ENCODE peak calls at places on chromosomes 1 and 21, in seven cellular contexts. B is stimulated activated CD8-positive, alpha-beta memory T cell treated with anti-CD3 and anti-CD28 coated beads, Interleukin-4, amount 100 ng/mL, for 4 hours; G is stimulated activated CD4-positive, alpha-beta T cell treated with anti-CD3 and anti-CD28 coated beads, TNF-alpha, amount 100 ng/mL, for 1 hour; E is effector memory CD4-positive, alpha-beta T cell; I is anterior cingulate cortex; A is adrenal gland; H is HS-5. T is an unnamed sample.

GRCh38 chr1:245657371-245657770 is 502.6 kb downstream of the KIF26B start:
- DNase-seq in H (no peak), I (no peak), E (no peak), A (no peak), B (no peak), G (no peak), T (no peak)

GRCh38 chr21:32565856-32566465 is 19.4 kb downstream of the TCP10L start:
- DNase-seq in G (no peak), I (no peak), B (no peak), E (no peak), A (no peak), H (no peak), T (no peak)

GRCh38 chr1:53732409-53732808 is 6.6 kb downstream of the GLIS1 start:
- DNase-seq in B (no peak), I (no peak), E (no peak), G (no peak), A (no peak), H (no peak), T (no peak)

GRCh38 chr1:205339717-205340116 is 17.0 kb downstream of the KLHDC8A start:
- DNase-seq in H (no peak), A (no peak), E (no peak), B (no peak), I (no peak), G (no peak), T (no peak)

GRCh38 chr21:43835861-43836260 is 29.2 kb upstream of the AGPAT3 start:
- DNase-seq in I (no peak), A (no peak), B (no peak), E (no peak), H (no peak), G (no peak), T (no peak)

GRCh38 chr21:45102391-45102932 is 28.1 kb downstream of the ADARB1 start:
- DNase-seq in E (no peak), G (no peak), B (no peak), A (peak; percentile 41), I (no peak), H (peak; percentile 64), T (no peak)

GRCh38 chr1:215631489-215631888 is 64.4 kb downstream of the KCTD3 start:
- DNase-seq in A (peak; percentile 65), I (no peak), H (peak; percentile 6), E (no peak), G (no peak), B (no peak), T (peak; percentile 58)

GRCh38 chr1:168643152-168643551 is 66.7 kb downstream of the XCL1 start:
- DNase-seq in I (no peak), E (no peak), A (no peak), G (no peak), H (no peak), B (no peak), T (no peak)

GRCh38 chr1:227351443-227351842 is 33.2 kb upstream of the CDC42BPA start:
- DNase-seq in H (no peak), I (no peak), G (no peak), A (peak; percentile 64), B (no peak), E (no peak), T (no peak)

GRCh38 chr21:37268186-37268503 is 1.0 kb upstream of the VPS26C start:
- DNase-seq in H (no peak), G (no peak), I (no peak), B (no peak), A (no peak), E (no peak), T (no peak)

GRCh38 chr21:34202553-34203332 is 129.4 kb downstream of the MRPS6 start:
- DNase-seq in G (no peak), I (no peak), H (no peak), E (no peak), B (no peak), A (peak; percentile 50), T (peak; percentile 82)

GRCh38 chr21:35547946-35548774 is 499.1 kb upstream of the RUNX1 start:
- DNase-seq in I (no peak), G (no peak), E (no peak), H (no peak), A (no peak), B (no peak), T (no peak)

GRCh38 chr1:101088431-101088830 is 62.8 kb upstream of the DPH5 start:
- DNase-seq in E (no peak), I (no peak), H (no peak), G (no peak), A (no peak), B (no peak), T (no peak)

GRCh38 chr1:80882552-80882951 is 918.2 kb upstream of the ADGRL2 start:
- DNase-seq in H (peak; percentile 70), B (no peak), G (no peak), E (no peak), A (peak; percentile 31), I (no peak), T (no peak)

GRCh38 chr1:213669512-213669911 is 318.3 kb upstream of the PROX1 start:
- DNase-seq in G (no peak), H (no peak), B (no peak), E (no peak), I (no peak), A (no peak), T (no peak)

GRCh38 chr1:2957329-2957728 is 63.9 kb upstream of the ACTRT2 start:
- DNase-seq in A (no peak), I (no peak), G (no peak), H (no peak), E (no peak), B (no peak), T (no peak)

GRCh38 chr1:26999440-26999987 is 6.0 kb downstream of the TRNP1 start:
- DNase-seq in H (peak; percentile 97), B (no peak), G (no peak), I (no peak), E (no peak), A (peak; percentile 75), T (peak; percentile 87)

GRCh38 chr1:156833598-156833997 is 16.9 kb upstream of the SH2D2A start:
- DNase-seq in I (no peak), H (no peak), A (no peak), B (no peak), G (no peak), E (no peak), T (no peak)

GRCh38 chr1:1628656-1629429 is 3.1 kb upstream of the MMP23B start:
- DNase-seq in B (no peak), E (no peak), G (no peak), A (peak; percentile 14), H (no peak), I (no peak), T (peak; percentile 59)

GRCh38 chr1:167654975-167655575 is 25.0 kb downstream of the RCSD1 start:
- DNase-seq in I (no peak), E (no peak), H (no peak), G (no peak), B (no peak), A (no peak), T (no peak)